ENCODE peak calls at places on chromosomes 6 and 20, in eight cellular contexts. One of them, this sample, is unnamed.

GRCh38 chr6:109269057-109269456 is 113.2 kb downstream of the CD164 start:
- DNase-seq in GF-D8: no peak
- DNase-seq in stimulated activated CD4-positive, alpha-beta T cell treated with anti-CD3 and anti-CD28 coated beads, Interleukin-12 subunit alpha, Interleukin-12 subunit beta, amount 100 ng/mL, for 48 hours: no peak
- DNase-seq in germinal center: no peak
- DNase-seq in activated T-cell treated with anti-CD3 and anti-CD28 coated beads for 1 hour: no peak
- DNase-seq in left ventricle myocardium inferior: no peak
- DNase-seq in cardiac muscle cell: no peak
- DNase-seq in RWPE1: no peak
- DNase-seq in this sample: no peak

GRCh38 chr6:124738496-124738895 is 223.7 kb upstream of the RNF217 start:
- DNase-seq in cardiac muscle cell: no peak
- DNase-seq in stimulated activated CD4-positive, alpha-beta T cell treated with anti-CD3 and anti-CD28 coated beads, Interleukin-12 subunit alpha, Interleukin-12 subunit beta, amount 100 ng/mL, for 48 hours: no peak
- DNase-seq in GF-D8: no peak
- DNase-seq in left ventricle myocardium inferior: no peak
- DNase-seq in germinal center: no peak
- DNase-seq in activated T-cell treated with anti-CD3 and anti-CD28 coated beads for 1 hour: no peak
- DNase-seq in RWPE1: no peak
- DNase-seq in this sample: no peak

GRCh38 chr6:107820571-107821261 is 3.4 kb downstream of the SCML4 start:
- DNase-seq in activated T-cell treated with anti-CD3 and anti-CD28 coated beads for 1 hour: peak
- DNase-seq in germinal center: no peak
- DNase-seq in RWPE1: no peak
- DNase-seq in left ventricle myocardium inferior: no peak
- DNase-seq in stimulated activated CD4-positive, alpha-beta T cell treated with anti-CD3 and anti-CD28 coated beads, Interleukin-12 subunit alpha, Interleukin-12 subunit beta, amount 100 ng/mL, for 48 hours: peak
- DNase-seq in cardiac muscle cell: no peak
- DNase-seq in GF-D8: no peak
- DNase-seq in this sample: no peak

GRCh38 chr6:150143521-150144293 is 863 bp downstream of the PPP1R14C start:
- DNase-seq in activated T-cell treated with anti-CD3 and anti-CD28 coated beads for 1 hour: no peak
- DNase-seq in RWPE1: no peak
- DNase-seq in germinal center: peak
- DNase-seq in left ventricle myocardium inferior: peak
- DNase-seq in cardiac muscle cell: peak
- DNase-seq in stimulated activated CD4-positive, alpha-beta T cell treated with anti-CD3 and anti-CD28 coated beads, Interleukin-12 subunit alpha, Interleukin-12 subunit beta, amount 100 ng/mL, for 48 hours: no peak
- DNase-seq in GF-D8: no peak
- DNase-seq in this sample: no peak

GRCh38 chr20:16394784-16395183 is 178.5 kb downstream of the KIF16B start:
- DNase-seq in left ventricle myocardium inferior: no peak
- DNase-seq in GF-D8: no peak
- DNase-seq in stimulated activated CD4-positive, alpha-beta T cell treated with anti-CD3 and anti-CD28 coated beads, Interleukin-12 subunit alpha, Interleukin-12 subunit beta, amount 100 ng/mL, for 48 hours: no peak
- DNase-seq in RWPE1: no peak
- DNase-seq in cardiac muscle cell: no peak
- DNase-seq in activated T-cell treated with anti-CD3 and anti-CD28 coated beads for 1 hour: no peak
- DNase-seq in germinal center: no peak
- DNase-seq in this sample: no peak

GRCh38 chr6:40426341-40427066 is 160.7 kb downstream of the LRFN2 start:
- DNase-seq in GF-D8: no peak
- DNase-seq in activated T-cell treated with anti-CD3 and anti-CD28 coated beads for 1 hour: no peak
- DNase-seq in cardiac muscle cell: no peak
- DNase-seq in germinal center: no peak
- DNase-seq in stimulated activated CD4-positive, alpha-beta T cell treated with anti-CD3 and anti-CD28 coated beads, Interleukin-12 subunit alpha, Interleukin-12 subunit beta, amount 100 ng/mL, for 48 hours: no peak
- DNase-seq in left ventricle myocardium inferior: no peak
- DNase-seq in RWPE1: no peak
- DNase-seq in this sample: no peak

GRCh38 chr6:109477725-109478124 is 5.3 kb downstream of the ZBTB24 start:
- DNase-seq in activated T-cell treated with anti-CD3 and anti-CD28 coated beads for 1 hour: no peak
- DNase-seq in germinal center: no peak
- DNase-seq in left ventricle myocardium inferior: no peak
- DNase-seq in cardiac muscle cell: no peak
- DNase-seq in RWPE1: no peak
- DNase-seq in GF-D8: no peak
- DNase-seq in stimulated activated CD4-positive, alpha-beta T cell treated with anti-CD3 and anti-CD28 coated beads, Interleukin-12 subunit alpha, Interleukin-12 subunit beta, amount 100 ng/mL, for 48 hours: no peak
- DNase-seq in this sample: no peak

GRCh38 chr20:59835448-59836395 is 97.7 kb downstream of the SYCP2 start:
- DNase-seq in GF-D8: no peak
- DNase-seq in germinal center: no peak
- DNase-seq in stimulated activated CD4-positive, alpha-beta T cell treated with anti-CD3 and anti-CD28 coated beads, Interleukin-12 subunit alpha, Interleukin-12 subunit beta, amount 100 ng/mL, for 48 hours: no peak
- DNase-seq in RWPE1: peak
- DNase-seq in cardiac muscle cell: peak
- DNase-seq in left ventricle myocardium inferior: peak
- DNase-seq in activated T-cell treated with anti-CD3 and anti-CD28 coated beads for 1 hour: no peak
- DNase-seq in this sample: peak

GRCh38 chr20:38055294-38055693 is 21.7 kb downstream of the RPRD1B start:
- DNase-seq in left ventricle myocardium inferior: no peak
- DNase-seq in RWPE1: no peak
- DNase-seq in germinal center: no peak
- DNase-seq in GF-D8: no peak
- DNase-seq in cardiac muscle cell: no peak
- DNase-seq in stimulated activated CD4-positive, alpha-beta T cell treated with anti-CD3 and anti-CD28 coated beads, Interleukin-12 subunit alpha, Interleukin-12 subunit beta, amount 100 ng/mL, for 48 hours: no peak
- DNase-seq in activated T-cell treated with anti-CD3 and anti-CD28 coated beads for 1 hour: no peak
- DNase-seq in this sample: no peak

GRCh38 chr20:5451643-5452210 is 135.0 kb upstream of the PROKR2 start:
- DNase-seq in cardiac muscle cell: no peak
- DNase-seq in activated T-cell treated with anti-CD3 and anti-CD28 coated beads for 1 hour: no peak
- DNase-seq in stimulated activated CD4-positive, alpha-beta T cell treated with anti-CD3 and anti-CD28 coated beads, Interleukin-12 subunit alpha, Interleukin-12 subunit beta, amount 100 ng/mL, for 48 hours: no peak
- DNase-seq in RWPE1: no peak
- DNase-seq in GF-D8: no peak
- DNase-seq in left ventricle myocardium inferior: no peak
- DNase-seq in germinal center: no peak
- DNase-seq in this sample: no peak

GRCh38 chr6:154805288-154805911 is 72.2 kb downstream of the SCAF8 start:
- DNase-seq in RWPE1: peak
- DNase-seq in activated T-cell treated with anti-CD3 and anti-CD28 coated beads for 1 hour: no peak
- DNase-seq in stimulated activated CD4-positive, alpha-beta T cell treated with anti-CD3 and anti-CD28 coated beads, Interleukin-12 subunit alpha, Interleukin-12 subunit beta, amount 100 ng/mL, for 48 hours: no peak
- DNase-seq in germinal center: peak
- DNase-seq in cardiac muscle cell: peak
- DNase-seq in left ventricle myocardium inferior: no peak
- DNase-seq in GF-D8: peak
- DNase-seq in this sample: peak

GRCh38 chr20:433300-433975 is 25.3 kb downstream of the RBCK1 start:
- DNase-seq in RWPE1: no peak
- DNase-seq in germinal center: peak
- DNase-seq in cardiac muscle cell: no peak
- DNase-seq in activated T-cell treated with anti-CD3 and anti-CD28 coated beads for 1 hour: no peak
- DNase-seq in stimulated activated CD4-positive, alpha-beta T cell treated with anti-CD3 and anti-CD28 coated beads, Interleukin-12 subunit alpha, Interleukin-12 subunit beta, amount 100 ng/mL, for 48 hours: peak
- DNase-seq in left ventricle myocardium inferior: no peak
- DNase-seq in GF-D8: no peak
- DNase-seq in this sample: no peak

GRCh38 chr20:21308340-21308739 is 5.2 kb downstream of the XRN2 start:
- DNase-seq in activated T-cell treated with anti-CD3 and anti-CD28 coated beads for 1 hour: no peak
- DNase-seq in cardiac muscle cell: no peak
- DNase-seq in GF-D8: no peak
- DNase-seq in stimulated activated CD4-positive, alpha-beta T cell treated with anti-CD3 and anti-CD28 coated beads, Interleukin-12 subunit alpha, Interleukin-12 subunit beta, amount 100 ng/mL, for 48 hours: no peak
- DNase-seq in left ventricle myocardium inferior: no peak
- DNase-seq in germinal center: no peak
- DNase-seq in RWPE1: no peak
- DNase-seq in this sample: no peak

GRCh38 chr20:24991897-24992419 is 593 bp downstream of the APMAP start:
- DNase-seq in stimulated activated CD4-positive, alpha-beta T cell treated with anti-CD3 and anti-CD28 coated beads, Interleukin-12 subunit alpha, Interleukin-12 subunit beta, amount 100 ng/mL, for 48 hours: no peak
- DNase-seq in GF-D8: no peak
- DNase-seq in RWPE1: peak
- DNase-seq in activated T-cell treated with anti-CD3 and anti-CD28 coated beads for 1 hour: peak
- DNase-seq in left ventricle myocardium inferior: no peak
- DNase-seq in germinal center: no peak
- DNase-seq in cardiac muscle cell: peak
- DNase-seq in this sample: no peak

GRCh38 chr20:18079756-18080353 is 22.1 kb upstream of the OVOL2 start:
- DNase-seq in left ventricle myocardium inferior: no peak
- DNase-seq in activated T-cell treated with anti-CD3 and anti-CD28 coated beads for 1 hour: no peak
- DNase-seq in RWPE1: no peak
- DNase-seq in germinal center: no peak
- DNase-seq in GF-D8: no peak
- DNase-seq in cardiac muscle cell: no peak
- DNase-seq in stimulated activated CD4-positive, alpha-beta T cell treated with anti-CD3 and anti-CD28 coated beads, Interleukin-12 subunit alpha, Interleukin-12 subunit beta, amount 100 ng/mL, for 48 hours: no peak
- DNase-seq in this sample: no peak

GRCh38 chr6:167735498-167736201 is 91.1 kb upstream of the AFDN start:
- DNase-seq in stimulated activated CD4-positive, alpha-beta T cell treated with anti-CD3 and anti-CD28 coated beads, Interleukin-12 subunit alpha, Interleukin-12 subunit beta, amount 100 ng/mL, for 48 hours: no peak
- DNase-seq in left ventricle myocardium inferior: no peak
- DNase-seq in germinal center: no peak
- DNase-seq in RWPE1: no peak
- DNase-seq in GF-D8: no peak
- DNase-seq in activated T-cell treated with anti-CD3 and anti-CD28 coated beads for 1 hour: no peak
- DNase-seq in cardiac muscle cell: no peak
- DNase-seq in this sample: no peak

GRCh38 chr6:135209803-135210202 is 28.7 kb downstream of the MYB start:
- DNase-seq in cardiac muscle cell: no peak
- DNase-seq in left ventricle myocardium inferior: no peak
- DNase-seq in GF-D8: peak
- DNase-seq in stimulated activated CD4-positive, alpha-beta T cell treated with anti-CD3 and anti-CD28 coated beads, Interleukin-12 subunit alpha, Interleukin-12 subunit beta, amount 100 ng/mL, for 48 hours: no peak
- DNase-seq in RWPE1: no peak
- DNase-seq in germinal center: no peak
- DNase-seq in activated T-cell treated with anti-CD3 and anti-CD28 coated beads for 1 hour: no peak
- DNase-seq in this sample: no peak

GRCh38 chr6:22146581-22147468 is 150.0 kb downstream of the PRL start:
- DNase-seq in cardiac muscle cell: no peak
- DNase-seq in GF-D8: no peak
- DNase-seq in left ventricle myocardium inferior: no peak
- DNase-seq in activated T-cell treated with anti-CD3 and anti-CD28 coated beads for 1 hour: no peak
- DNase-seq in germinal center: no peak
- DNase-seq in stimulated activated CD4-positive, alpha-beta T cell treated with anti-CD3 and anti-CD28 coated beads, Interleukin-12 subunit alpha, Interleukin-12 subunit beta, amount 100 ng/mL, for 48 hours: no peak
- DNase-seq in RWPE1: no peak
- DNase-seq in this sample: no peak

GRCh38 chr6:79421707-79422484 is 115.3 kb downstream of the LCA5 start:
- DNase-seq in RWPE1: peak
- DNase-seq in cardiac muscle cell: peak
- DNase-seq in activated T-cell treated with anti-CD3 and anti-CD28 coated beads for 1 hour: no peak
- DNase-seq in GF-D8: no peak
- DNase-seq in left ventricle myocardium inferior: no peak
- DNase-seq in germinal center: no peak
- DNase-seq in stimulated activated CD4-positive, alpha-beta T cell treated with anti-CD3 and anti-CD28 coated beads, Interleukin-12 subunit alpha, Interleukin-12 subunit beta, amount 100 ng/mL, for 48 hours: no peak
- DNase-seq in this sample: peak

GRCh38 chr6:33236852-33237251 is 28.6 kb downstream of the RING1 start:
- DNase-seq in stimulated activated CD4-positive, alpha-beta T cell treated with anti-CD3 and anti-CD28 coated beads, Interleukin-12 subunit alpha, Interleukin-12 subunit beta, amount 100 ng/mL, for 48 hours: no peak
- DNase-seq in RWPE1: no peak
- DNase-seq in cardiac muscle cell: no peak
- DNase-seq in activated T-cell treated with anti-CD3 and anti-CD28 coated beads for 1 hour: no peak
- DNase-seq in left ventricle myocardium inferior: no peak
- DNase-seq in GF-D8: no peak
- DNase-seq in germinal center: no peak
- DNase-seq in this sample: no peak

GRCh38 chr6:157228421-157229218 is 94.7 kb downstream of the TMEM242 start:
- DNase-seq in activated T-cell treated with anti-CD3 and anti-CD28 coated beads for 1 hour: no peak
- DNase-seq in RWPE1: no peak
- DNase-seq in cardiac muscle cell: no peak
- DNase-seq in left ventricle myocardium inferior: no peak
- DNase-seq in GF-D8: no peak
- DNase-seq in germinal center: no peak
- DNase-seq in stimulated activated CD4-positive, alpha-beta T cell treated with anti-CD3 and anti-CD28 coated beads, Interleukin-12 subunit alpha, Interleukin-12 subunit beta, amount 100 ng/mL, for 48 hours: no peak
- DNase-seq in this sample: no peak

GRCh38 chr6:166483556-166484250 is 101.0 kb upstream of the MPC1 start:
- DNase-seq in GF-D8: no peak
- DNase-seq in RWPE1: no peak
- DNase-seq in stimulated activated CD4-positive, alpha-beta T cell treated with anti-CD3 and anti-CD28 coated beads, Interleukin-12 subunit alpha, Interleukin-12 subunit beta, amount 100 ng/mL, for 48 hours: no peak
- DNase-seq in germinal center: no peak
- DNase-seq in left ventricle myocardium inferior: peak
- DNase-seq in cardiac muscle cell: no peak
- DNase-seq in activated T-cell treated with anti-CD3 and anti-CD28 coated beads for 1 hour: no peak
- DNase-seq in this sample: no peak

This sample was measured in IMR-90.